ENCODE peak calls at places on chromosomes 2 and 18, in six cellular contexts. N, X, U, P, B and F are unnamed samples.

GRCh38 chr2:237474511-237474911 is 12.5 kb upstream of the MLPH start:
- DNase-seq in N (no peak), X (no peak), U (no peak), P (no peak), B (no peak), F (no peak)

GRCh38 chr2:31051213-31052185 is 86.7 kb downstream of the GALNT14 start:
- DNase-seq in N (no peak), X (no peak), U (no peak), P (no peak), B (no peak), F (no peak)

GRCh38 chr18:2572892-2573291 is 1.5 kb downstream of the NDC80 start:
- DNase-seq in N (no peak), X (no peak), U (no peak), P (no peak), B (no peak), F (no peak)

GRCh38 chr2:38933653-38934052 is 44.0 kb downstream of the ARHGEF33 start:
- DNase-seq in N (no peak), X (no peak), U (no peak), P (no peak), B (no peak), F (no peak)

GRCh38 chr2:36620321-36620720 is 22.4 kb upstream of the FEZ2 start:
- DNase-seq in N (no peak), X (no peak), U (no peak), P (no peak), B (no peak), F (no peak)

GRCh38 chr2:37614061-37614802 is 57.2 kb downstream of the CDC42EP3 start:
- DNase-seq in N (no peak), X (no peak), U (peak), P (no peak), B (no peak), F (no peak)

GRCh38 chr18:10453885-10454772 is at the start of gene APCDD1:
- DNase-seq in N (peak), X (peak), U (no peak), P (no peak), B (no peak), F (no peak)

GRCh38 chr2:46335404-46335965 is 38.3 kb downstream of the EPAS1 start:
- DNase-seq in N (no peak), X (no peak), U (peak), P (no peak), B (no peak), F (no peak)

GRCh38 chr2:191349990-191350389 is 104.8 kb downstream of the MYO1B start:
- DNase-seq in N (no peak), X (no peak), U (no peak), P (no peak), B (no peak), F (no peak)

GRCh38 chr18:22412502-22412901 is 5.2 kb downstream of the CTAGE1 start:
- DNase-seq in N (no peak), X (no peak), U (no peak), P (no peak), B (no peak), F (no peak)